ENCODE peak calls at places on chromosome 7, in six cellular contexts. G is fibroblast of pulmonary artery, Q is PC-3, V is upper lobe of left lung, F is lung, O is GM12878. I is an unnamed sample.

GRCh38 chr7:157743781-157744525 is 407.1 kb downstream of the DNAJB6 start:
- DNase-seq in F (no peak), G (no peak), V (no peak), Q (no peak), O (no peak), I (no peak)

GRCh38 chr7:23001610-23002009 is 12.3 kb downstream of the HYCC1 start:
- DNase-seq in F (no peak), O (peak; percentile 57), V (no peak), Q (no peak), G (no peak), I (peak; percentile 71)

GRCh38 chr7:77811895-77812685 is 13.5 kb downstream of the PHTF2 start:
- DNase-seq in V (no peak), G (peak; percentile 58), Q (peak; percentile 53), F (no peak), O (no peak), I (no peak)

GRCh38 chr7:21076054-21076453 is 289.4 kb upstream of the SP8 start:
- DNase-seq in G (no peak), Q (no peak), V (no peak), O (no peak), F (no peak), I (no peak)

GRCh38 chr7:95421847-95422444 is 12.9 kb downstream of the PON2 start:
- DNase-seq in O (no peak), G (peak; percentile 31), Q (no peak), F (no peak), V (no peak), I (no peak)

GRCh38 chr7:40700653-40701475 is 566.1 kb downstream of the SUGCT start:
- DNase-seq in Q (no peak), F (no peak), G (peak; percentile 46), O (no peak), V (no peak), I (peak; percentile 9)

GRCh38 chr7:149422065-149422913 is 38.6 kb downstream of the ZNF777 start:
- DNase-seq in O (peak; percentile 9), Q (peak; percentile 85), F (peak; percentile 62), V (peak; percentile 83), G (peak; percentile 69), I (peak; percentile 90)

GRCh38 chr7:73615886-73616285 is 8.4 kb downstream of the MLXIPL start:
- DNase-seq in V (no peak), G (peak; percentile 24), Q (no peak), F (no peak), O (no peak), I (no peak)

GRCh38 chr7:80134105-80134535 is 511 bp upstream of the GNAI1 start:
- DNase-seq in Q (no peak), V (no peak), G (no peak), F (no peak), O (no peak), I (no peak)

GRCh38 chr7:80346704-80347103 is 165.2 kb downstream of the GNAT3 start:
- DNase-seq in F (no peak), Q (peak; percentile 88), O (no peak), V (no peak), G (peak; percentile 44), I (no peak)

GRCh38 chr7:50307368-50308012 is 3.0 kb downstream of the IKZF1 start:
- DNase-seq in O (no peak), F (no peak), Q (no peak), G (no peak), V (no peak), I (peak; percentile 78)

GRCh38 chr7:71016387-71016786 is 115.6 kb upstream of the GALNT17 start:
- DNase-seq in V (no peak), Q (no peak), O (no peak), G (no peak), F (no peak), I (no peak)

GRCh38 chr7:83359108-83359507 is 196.4 kb upstream of the PCLO start:
- DNase-seq in G (no peak), Q (no peak), O (no peak), F (no peak), V (no peak), I (no peak)

GRCh38 chr7:40763319-40764287 is 628.8 kb downstream of the SUGCT start:
- DNase-seq in V (no peak), F (no peak), G (peak; percentile 32), O (no peak), Q (peak; percentile 33), I (no peak)

GRCh38 chr7:22860784-22861482 is 38.3 kb upstream of the TOMM7 start:
- DNase-seq in O (no peak), G (no peak), Q (peak; percentile 36), F (no peak), V (no peak), I (peak; percentile 54)

GRCh38 chr7:79806161-79806734 is 328.4 kb upstream of the GNAI1 start:
- DNase-seq in Q (peak; percentile 55), O (no peak), F (no peak), G (peak; percentile 60), V (no peak), I (no peak)

GRCh38 chr7:77226357-77226839 is 26.8 kb upstream of the FGL2 start:
- DNase-seq in Q (no peak), O (no peak), G (peak; percentile 51), F (no peak), V (no peak), I (no peak)

GRCh38 chr7:42237162-42237821 is at the start of gene GLI3:
- DNase-seq in G (peak; percentile 95), Q (peak; percentile 88), V (peak; percentile 71), O (no peak), F (peak; percentile 80), I (peak; percentile 70)

GRCh38 chr7:42240416-42240815 is 3.4 kb upstream of the GLI3 start:
- DNase-seq in O (no peak), Q (no peak), V (no peak), F (no peak), G (no peak), I (no peak)

GRCh38 chr7:42236266-42237161 is 495 bp downstream of the GLI3 start:
- DNase-seq in Q (peak; percentile 55), V (peak; percentile 49), G (peak; percentile 66), O (no peak), F (no peak), I (no peak)

GRCh38 chr7:42237891-42238531 is 1.0 kb upstream of the GLI3 start:
- DNase-seq in V (peak; percentile 51), O (no peak), G (peak; percentile 62), F (peak; percentile 69), Q (no peak), I (peak; percentile 16)

GRCh38 chr7:42238709-42239395 is 1.8 kb upstream of the GLI3 start:
- DNase-seq in O (no peak), F (no peak), G (peak; percentile 75), Q (peak; percentile 41), V (no peak), I (no peak)
- H3K4me3 ChIP-seq in O (no peak overlapping the region), F (no peak overlapping the region), G (no peak overlapping the region), Q (no peak overlapping the region), V (no peak overlapping the region), I (no peak overlapping the region)

GRCh38 chr7:127629268-127629854 is 11.4 kb upstream of the PAX4 start:
- DNase-seq in V (peak; percentile 41), Q (peak; percentile 29), F (no peak), G (no peak), O (no peak), I (peak; percentile 47)
- TF ChIP-seq CTCF in V (no peak), Q (peak; percentile 57), F (no peak), G (peak; percentile 42), O (peak; percentile 57), I (peak; percentile 60)

DNA sequence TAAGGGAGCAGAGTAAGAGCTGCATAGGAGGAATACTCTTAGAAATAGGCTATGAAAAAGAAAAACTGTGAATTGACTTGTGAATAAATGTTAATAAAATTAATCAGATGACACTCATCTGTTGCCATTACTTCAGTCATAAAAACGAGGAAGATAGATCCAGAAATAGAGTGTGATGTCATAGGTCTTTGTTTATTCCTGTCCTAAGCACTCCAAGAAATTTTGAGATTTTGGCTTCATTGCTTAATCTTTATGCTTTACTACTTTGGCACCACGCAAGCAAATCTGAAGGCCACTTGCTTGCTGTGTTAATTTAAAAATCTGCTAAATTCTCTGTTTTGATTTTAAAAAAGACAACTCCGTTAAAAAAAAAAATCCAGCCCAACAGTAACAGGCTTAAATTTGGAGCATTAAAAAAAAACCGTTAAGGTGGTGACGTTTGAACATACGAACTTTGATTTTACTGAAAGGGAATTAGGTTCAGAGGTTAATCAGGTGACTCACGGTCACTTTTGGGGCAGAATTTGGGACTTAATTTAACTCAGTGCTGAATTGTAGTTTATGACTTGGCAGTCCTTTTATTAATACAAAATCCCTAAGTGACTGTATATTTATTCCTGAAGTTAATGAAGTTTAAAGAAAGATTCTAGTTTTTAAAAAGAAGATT is 3.4 kb downstream of the IFRD1 start:
- DNase-seq in Q (no peak), G (peak; percentile 78), V (no peak), O (no peak), F (no peak), I (no peak)
- H3K4me3 ChIP-seq in Q (peak overlapping the region; percentile 96), G (peak overlapping the region; percentile 99), V (no peak overlapping the region), O (peak overlapping the region; percentile 95), F (no peak overlapping the region), I (no peak overlapping the region)

GRCh38 chr7:122546496-122546895 is 152.4 kb downstream of the RNF133 start:
- DNase-seq in V (no peak), O (no peak), F (no peak), Q (no peak), G (peak; percentile 14), I (no peak)

GRCh38 chr7:122553761-122554160 is 145.2 kb downstream of the RNF133 start:
- DNase-seq in Q (no peak), F (no peak), O (no peak), G (no peak), V (no peak), I (no peak)

GRCh38 chr7:122552769-122553168 is 146.1 kb downstream of the RNF133 start:
- DNase-seq in F (no peak), Q (no peak), G (no peak), O (no peak), V (no peak), I (no peak)

GRCh38 chr7:122549578-122549977 is 149.3 kb downstream of the RNF133 start:
- DNase-seq in Q (no peak), V (no peak), G (no peak), F (no peak), O (no peak), I (no peak)

DNA sequence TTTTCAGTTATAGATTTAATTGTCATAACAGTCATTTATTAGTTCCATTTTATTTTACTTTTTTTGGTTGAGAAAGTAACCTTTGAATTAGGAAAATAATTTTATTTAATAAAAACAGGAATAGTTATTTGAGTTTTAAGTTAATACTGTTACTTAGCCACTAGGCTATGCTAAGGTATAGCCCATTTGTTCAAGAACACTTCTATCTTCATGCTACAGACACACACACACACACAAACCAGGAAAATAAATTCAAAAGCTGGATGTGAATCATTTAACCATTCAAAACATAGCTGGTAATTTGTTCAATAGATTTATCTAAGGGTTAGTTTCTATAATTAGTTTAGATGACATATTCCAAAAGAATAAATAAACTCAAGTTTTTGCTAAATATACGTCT is 148.4 kb downstream of the RNF133 start:
- DNase-seq in F (no peak), G (peak; percentile 22), V (no peak), O (no peak), Q (peak; percentile 4), I (no peak)
- TF ChIP-seq CTCF in F (no peak), G (no peak), V (no peak), O (peak; percentile 60), Q (peak; percentile 32), I (peak; percentile 1)

GRCh38 chr7:100475549-100475948 is 3.5 kb downstream of the TSC22D4 start:
- DNase-seq in V (no peak), G (no peak), F (no peak), O (no peak), Q (no peak), I (peak; percentile 39)
- H3K4me3 ChIP-seq in V (no peak overlapping the region), G (peak overlapping the region; percentile 93), F (no peak overlapping the region), O (peak overlapping the region; percentile 99), Q (no peak overlapping the region), I (peak overlapping the region; percentile 64)